ENCODE peak calls at places on chromosomes 6 and 20, in four cellular contexts. T is fibroblast of mammary gland, A is anterior cingulate cortex, M is RWPE1. J is an unnamed sample.
A peak's percentile ranks its signal among the peaks of the same experiment; 100 is the strongest.

GRCh38 chr6:38149526-38149925 is 330.0 kb downstream of the ZFAND3 start:
- DNase-seq in T (peak; percentile 45), A (no peak), M (no peak), J (no peak)

GRCh38 chr20:16459019-16459700 is 114.1 kb downstream of the KIF16B start:
- DNase-seq in T (peak; percentile 93), A (no peak), M (peak; percentile 28), J (no peak)

GRCh38 chr6:69494595-69494994 is 302.2 kb downstream of the LMBRD1 start:
- DNase-seq in T (no peak), A (no peak), M (no peak), J (no peak)

GRCh38 chr6:162701551-162701950 is 26.0 kb downstream of the PRKN start:
- DNase-seq in T (no peak), A (no peak), M (no peak), J (no peak)

GRCh38 chr6:106360989-106361430 is 493 bp downstream of the CRYBG1 start:
- DNase-seq in T (no peak), A (no peak), M (peak; percentile 34), J (no peak)

GRCh38 chr6:37643851-37644672 is 53.6 kb downstream of the MDGA1 start:
- DNase-seq in T (no peak), A (no peak), M (no peak), J (no peak)

GRCh38 chr6:158544428-158544827 is 15.5 kb upstream of the TMEM181 start:
- DNase-seq in T (no peak), A (no peak), M (no peak), J (no peak)

GRCh38 chr6:33418690-33419291 is 884 bp upstream of the CUTA start:
- DNase-seq in T (peak; percentile 34), A (no peak), M (no peak), J (no peak)

GRCh38 chr6:23040899-23041298 is 471.5 kb downstream of the HDGFL1 start:
- DNase-seq in T (no peak), A (no peak), M (no peak), J (no peak)

GRCh38 chr6:73006161-73006560 is 219.1 kb downstream of the KHDC1L start:
- DNase-seq in T (no peak), A (no peak), M (no peak), J (no peak)

GRCh38 chr6:79640146-79641111 is 9.3 kb downstream of the SH3BGRL2 start:
- DNase-seq in T (no peak), A (no peak), M (no peak), J (no peak)

GRCh38 chr6:34953084-34954025 is 64.3 kb downstream of the ANKS1A start:
- DNase-seq in T (peak; percentile 75), A (no peak), M (peak; percentile 55), J (no peak)

GRCh38 chr20:36120241-36120640 is 34.3 kb upstream of the EPB41L1 start:
- DNase-seq in T (no peak), A (no peak), M (no peak), J (no peak)

GRCh38 chr20:6295026-6295425 is 172.2 kb upstream of the FERMT1 start:
- DNase-seq in T (no peak), A (no peak), M (no peak), J (no peak)

GRCh38 chr6:89985744-89986493 is 91.7 kb downstream of the GJA10 start:
- DNase-seq in T (peak; percentile 94), A (peak; percentile 26), M (no peak), J (peak; percentile 69)

GRCh38 chr20:50186151-50186885 is 4.3 kb upstream of the CEBPB start:
- DNase-seq in T (peak; percentile 84), A (peak; percentile 81), M (peak; percentile 87), J (peak; percentile 87)

GRCh38 chr6:109867009-109867969 is 110.8 kb upstream of the GPR6 start:
- DNase-seq in T (peak; percentile 49), A (peak; percentile 84), M (no peak), J (peak; percentile 81)